ENCODE peak calls at places on chromosomes 12 and 14, in four cellular contexts. P, X, C and G are unnamed samples.
A peak's percentile ranks its signal among the peaks of the same experiment; 100 is the strongest.

GRCh38 chr14:80946187-80946586 is 4.6 kb upstream of the CEP128 start:
- DNase-seq in P (no peak), X (no peak), C (no peak), G (no peak)

GRCh38 chr12:51821423-51822260 is 26.9 kb downstream of the FIGNL2 start:
- DNase-seq in P (peak; percentile 30), X (no peak), C (no peak), G (no peak)

GRCh38 chr12:115632323-115632722 is 645.2 kb downstream of the MED13L start:
- DNase-seq in P (no peak), X (no peak), C (no peak), G (peak; percentile 15)

GRCh38 chr14:59028476-59029202 is 159.8 kb upstream of the DAAM1 start:
- DNase-seq in P (peak; percentile 64), X (no peak), C (no peak), G (peak; percentile 94)

GRCh38 chr12:50221228-50222008 is 54.2 kb upstream of the CERS5 start:
- DNase-seq in P (no peak), X (no peak), C (no peak), G (peak; percentile 91)

GRCh38 chr12:51098611-51099010 is 15.2 kb upstream of the CSRNP2 start:
- DNase-seq in P (no peak), X (no peak), C (no peak), G (no peak)

GRCh38 chr12:52632656-52633055 is 14.3 kb upstream of the KRT73 start:
- DNase-seq in P (no peak), X (no peak), C (no peak), G (no peak)

GRCh38 chr14:77026166-77026929 is 2.2 kb downstream of the IRF2BPL start:
- DNase-seq in P (no peak), X (peak; percentile 15), C (no peak), G (peak; percentile 57)

GRCh38 chr12:109771746-109772621 is 58.4 kb downstream of the FAM222A start:
- DNase-seq in P (no peak), X (no peak), C (no peak), G (no peak)

GRCh38 chr14:71206766-71207371 is 299.6 kb downstream of the PCNX1 start:
- DNase-seq in P (peak; percentile 38), X (no peak), C (no peak), G (peak; percentile 88)

GRCh38 chr14:101083564-101084435 is 180.3 kb upstream of the RTL1 start:
- DNase-seq in P (no peak), X (no peak), C (peak; percentile 8), G (no peak)

GRCh38 chr12:117356048-117356447 is 5.4 kb downstream of the NOS1 start:
- DNase-seq in P (no peak), X (no peak), C (no peak), G (no peak)

GRCh38 chr12:17017402-17017801 is 411.4 kb upstream of the LMO3 start:
- DNase-seq in P (no peak), X (no peak), C (no peak), G (no peak)

GRCh38 chr12:82687020-82687951 is 580 bp downstream of the TMTC2 start:
- DNase-seq in P (peak; percentile 69), X (peak; percentile 35), C (peak; percentile 56), G (peak; percentile 28)

GRCh38 chr12:54974281-54974680 is 10.3 kb downstream of the TESPA1 start:
- DNase-seq in P (no peak), X (no peak), C (no peak), G (no peak)

GRCh38 chr14:31138301-31138700 is 69.3 kb downstream of the HECTD1 start:
- DNase-seq in P (no peak), X (no peak), C (no peak), G (no peak)

GRCh38 chr14:93231129-93231979 is 24.3 kb downstream of the UBR7 start:
- DNase-seq in P (no peak), X (no peak), C (no peak), G (peak; percentile 59)

GRCh38 chr12:98845957-98846356 is 200.9 kb downstream of the APAF1 start:
- DNase-seq in P (no peak), X (no peak), C (no peak), G (no peak)

GRCh38 chr12:68899251-68899771 is 33.7 kb downstream of the CPM start:
- DNase-seq in P (peak; percentile 79), X (no peak), C (no peak), G (peak; percentile 79)

GRCh38 chr12:100718212-100718611 is 76.4 kb upstream of the ANO4 start:
- DNase-seq in P (no peak), X (no peak), C (no peak), G (peak; percentile 3)

GRCh38 chr14:89773644-89774316 is 180.8 kb downstream of the EFCAB11 start:
- DNase-seq in P (no peak), X (peak; percentile 47), C (peak; percentile 64), G (peak; percentile 20)

GRCh38 chr14:70884595-70885342 is 22.5 kb upstream of the PCNX1 start:
- DNase-seq in P (no peak), X (no peak), C (no peak), G (no peak)

GRCh38 chr12:32170437-32170998 is 63.9 kb downstream of the BICD1 start:
- DNase-seq in P (no peak), X (no peak), C (no peak), G (no peak)

GRCh38 chr14:89293349-89293916 is 123.6 kb downstream of the FOXN3 start:
- DNase-seq in P (no peak), X (no peak), C (no peak), G (no peak)

GRCh38 chr12:90672081-90672480 is 282.9 kb downstream of the CCER1 start:
- DNase-seq in P (no peak), X (no peak), C (no peak), G (no peak)

GRCh38 chr12:47394070-47394469 is 311.8 kb downstream of the RPAP3 start:
- DNase-seq in P (no peak), X (no peak), C (no peak), G (no peak)

GRCh38 chr12:74647241-74647640 is 109.6 kb downstream of the ATXN7L3B start:
- DNase-seq in P (no peak), X (no peak), C (no peak), G (no peak)

GRCh38 chr14:56730468-56731145 is 79.7 kb downstream of the OTX2 start:
- DNase-seq in P (no peak), X (no peak), C (no peak), G (no peak)

GRCh38 chr12:91565246-91565645 is 382.6 kb upstream of the DCN start:
- DNase-seq in P (no peak), X (no peak), C (no peak), G (peak; percentile 46)

GRCh38 chr12:93803408-93803807 is 126.2 kb downstream of the CRADD start:
- DNase-seq in P (no peak), X (no peak), C (no peak), G (peak; percentile 89)

GRCh38 chr12:93802293-93802692 is 125.1 kb downstream of the CRADD start:
- DNase-seq in P (no peak), X (no peak), C (no peak), G (no peak)

GRCh38 chr12:93804392-93805179 is 127.4 kb downstream of the CRADD start:
- DNase-seq in P (no peak), X (no peak), C (no peak), G (peak; percentile 65)

GRCh38 chr12:93805736-93806141 is 128.6 kb downstream of the CRADD start:
- DNase-seq in P (no peak), X (no peak), C (no peak), G (peak; percentile 43)

GRCh38 chr12:93802698-93803097 is 125.5 kb downstream of the CRADD start:
- DNase-seq in P (no peak), X (no peak), C (no peak), G (peak; percentile 46)
- TF ChIP-seq CTCF in P (no peak), X (no peak), C (no peak), G (peak; percentile 45)

DNA sequence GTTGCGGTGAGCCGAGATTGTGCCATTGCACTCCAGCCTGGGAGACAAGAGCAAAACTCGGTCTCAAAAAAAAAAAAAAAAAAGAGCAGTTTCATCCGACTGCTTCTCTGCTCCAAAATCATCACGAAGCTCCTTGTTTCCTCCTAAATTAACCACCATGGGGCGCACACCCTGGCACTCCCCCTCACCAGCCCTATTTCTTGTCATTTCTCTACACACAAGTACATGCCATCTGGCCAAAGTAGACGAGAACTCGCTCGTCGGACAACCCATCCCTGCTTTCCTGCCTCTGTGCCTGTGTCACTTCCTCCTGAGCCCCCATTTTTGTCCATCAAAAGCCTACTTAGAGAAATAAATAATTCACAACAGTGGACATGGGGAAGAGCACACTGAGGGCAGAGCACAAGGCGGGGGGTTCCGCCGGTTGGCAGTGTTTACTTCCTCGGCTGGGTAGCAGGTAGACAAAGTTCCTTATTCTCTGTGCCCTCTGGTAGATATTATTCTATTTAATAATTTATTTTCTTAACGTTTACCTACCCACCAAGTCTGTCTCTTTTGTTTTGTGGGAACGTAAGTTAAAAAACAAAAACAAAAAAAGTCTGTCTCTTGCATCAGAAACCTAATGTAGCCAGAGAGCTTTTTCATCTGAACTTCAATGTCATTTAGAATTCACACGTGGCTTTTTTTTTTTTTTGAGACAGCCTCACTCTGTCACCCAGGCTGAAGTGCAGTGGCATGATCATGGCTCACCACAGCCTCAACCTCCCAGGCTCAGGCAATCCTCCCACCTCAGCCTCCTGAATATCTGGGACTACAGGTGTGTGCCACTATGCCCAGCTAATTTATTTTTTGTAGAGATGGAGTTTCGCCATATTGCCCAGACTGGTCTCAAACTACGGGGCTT is 6.0 kb downstream of the VPS37B start:
- DNase-seq in P (no peak), X (no peak), C (no peak), G (no peak)
- TF ChIP-seq CTCF in P (no peak), X (no peak), C (no peak), G (no peak)

DNA sequence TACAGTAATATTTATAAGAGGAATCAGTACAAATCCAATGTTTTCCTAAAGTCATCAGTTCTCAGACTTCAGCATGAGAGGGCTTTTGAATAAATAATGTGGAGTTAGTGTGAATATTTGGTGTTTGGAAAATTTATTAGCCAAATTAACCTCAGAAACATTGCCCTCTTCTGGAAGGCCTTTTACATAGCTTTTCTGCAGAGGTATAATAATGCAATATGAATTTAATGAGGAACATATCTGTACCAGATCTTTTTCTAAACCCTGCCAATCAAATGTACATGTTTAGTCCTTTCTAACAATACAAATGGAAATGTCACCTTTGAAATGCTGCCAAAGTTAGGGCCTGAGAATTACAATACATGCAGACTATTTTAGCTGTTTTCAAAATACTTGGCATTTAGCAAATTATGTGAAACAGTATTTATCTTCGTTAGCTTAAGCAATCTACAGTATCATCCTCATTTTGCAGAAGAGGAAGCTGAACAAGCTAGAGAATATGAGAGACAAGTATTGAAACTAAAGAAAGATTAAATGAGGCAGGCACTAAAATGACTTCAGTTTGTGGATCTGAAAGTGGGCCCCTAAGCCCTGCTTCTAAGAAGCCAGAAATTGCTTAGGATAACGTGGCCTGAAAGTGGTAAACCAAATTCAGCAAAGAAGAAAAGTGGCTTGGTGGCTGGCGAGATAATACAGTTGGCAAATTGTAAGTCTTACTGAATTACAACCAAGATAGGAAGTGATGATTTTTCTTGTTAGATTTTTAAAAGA is 60.4 kb upstream of the MANSC4 start:
- DNase-seq in P (no peak), X (no peak), C (no peak), G (no peak)
- TF ChIP-seq CTCF in P (no peak), X (no peak), C (no peak), G (peak; percentile 51)

GRCh38 chr12:45065125-45065626 is 14.3 kb upstream of the DBX2 start:
- DNase-seq in P (no peak), X (no peak), C (no peak), G (no peak)
- TF ChIP-seq CTCF in P (no peak), X (no peak), C (no peak), G (no peak)